ENCODE peak calls at places on chromosomes 7 and 10, in six cellular contexts. C, T, I, E, X and M are unnamed samples.

GRCh38 chr10:127524869-127525268 is 24.2 kb upstream of the NPS start:
- DNase-seq in E (no peak), X (peak; percentile 15), C (peak; percentile 48), T (no peak), I (no peak), M (no peak)

GRCh38 chr7:71735961-71736556 is 604.1 kb downstream of the GALNT17 start:
- DNase-seq in T (peak; percentile 44), I (peak; percentile 86), E (peak; percentile 63), X (peak; percentile 28), C (peak; percentile 66), M (peak; percentile 22)

GRCh38 chr7:157228864-157229422 is 90.2 kb downstream of the UBE3C start:
- DNase-seq in T (peak; percentile 31), E (peak; percentile 40), X (no peak), C (peak; percentile 45), I (peak; percentile 19), M (no peak)

GRCh38 chr7:143227806-143228205 is 6.0 kb downstream of the TAS2R40 start:
- DNase-seq in C (no peak), I (no peak), X (no peak), T (no peak), E (no peak), M (no peak)

GRCh38 chr7:3289996-3290395 is 11.1 kb upstream of the SDK1 start:
- DNase-seq in T (peak; percentile 56), C (no peak), E (peak; percentile 57), I (no peak), X (no peak), M (peak; percentile 85)

GRCh38 chr10:71596127-71596526 is 123.5 kb downstream of the C10orf105 start:
- DNase-seq in X (no peak), C (no peak), I (no peak), T (no peak), E (no peak), M (no peak)

GRCh38 chr10:98460837-98461499 is 14.2 kb upstream of the HPS1 start:
- DNase-seq in E (peak; percentile 93), X (peak; percentile 75), T (peak; percentile 96), C (peak; percentile 93), I (peak; percentile 92), M (peak; percentile 93)

GRCh38 chr7:130733866-130734524 is at the start of gene KLF14:
- DNase-seq in E (no peak), C (no peak), I (peak; percentile 35), X (peak; percentile 10), T (no peak), M (no peak)

GRCh38 chr7:75815381-75816046 is 1.9 kb upstream of the CCL24 start:
- DNase-seq in C (no peak), T (no peak), X (no peak), I (no peak), E (no peak), M (no peak)

GRCh38 chr10:77959384-77959783 is 32.8 kb upstream of the DLG5 start:
- DNase-seq in X (no peak), E (no peak), I (no peak), C (no peak), T (no peak), M (peak; percentile 38)

GRCh38 chr10:36345770-36346169 is 703.7 kb upstream of the FZD8 start:
- DNase-seq in X (no peak), C (peak; percentile 42), T (peak; percentile 52), E (peak; percentile 8), I (no peak), M (peak; percentile 25)

GRCh38 chr7:108314049-108314448 is 142.2 kb downstream of the NRCAM start:
- DNase-seq in T (no peak), C (no peak), X (no peak), I (no peak), E (no peak), M (no peak)

GRCh38 chr7:2670720-2671391 is 17.1 kb upstream of the AMZ1 start:
- DNase-seq in T (peak; percentile 51), X (peak; percentile 51), E (peak; percentile 53), I (peak; percentile 87), C (peak; percentile 69), M (no peak)

GRCh38 chr7:36079446-36080025 is 73.5 kb upstream of the EEPD1 start:
- DNase-seq in C (no peak), T (no peak), X (no peak), E (no peak), I (peak; percentile 34), M (peak; percentile 64)

GRCh38 chr10:129417882-129418281 is 49.2 kb upstream of the MGMT start:
- DNase-seq in T (no peak), I (no peak), E (peak; percentile 66), X (no peak), C (no peak), M (no peak)

GRCh38 chr10:24947304-24948097 is 4.9 kb downstream of the PRTFDC1 start:
- DNase-seq in C (peak; percentile 67), X (no peak), I (no peak), T (peak; percentile 73), E (peak; percentile 65), M (peak; percentile 68)

GRCh38 chr10:89090760-89091455 is 100.3 kb downstream of the FAS start:
- DNase-seq in E (peak; percentile 77), T (peak; percentile 36), I (no peak), X (no peak), C (no peak), M (peak; percentile 48)

GRCh38 chr10:49157229-49157628 is 23.4 kb upstream of the FAM170B start:
- DNase-seq in E (no peak), C (no peak), X (no peak), I (no peak), T (no peak), M (no peak)

GRCh38 chr7:129144834-129145668 is 544 bp downstream of the TSPAN33 start:
- DNase-seq in T (no peak), X (no peak), E (no peak), C (no peak), I (no peak), M (no peak)

GRCh38 chr10:21534611-21535493 is 820 bp downstream of the MLLT10 start:
- DNase-seq in X (no peak), T (peak; percentile 45), E (peak; percentile 54), C (peak; percentile 37), I (peak; percentile 83), M (no peak)

GRCh38 chr7:145692237-145692950 is 424.2 kb upstream of the CNTNAP2 start:
- DNase-seq in E (peak; percentile 23), I (peak; percentile 36), C (no peak), T (peak; percentile 1), X (no peak), M (no peak)

GRCh38 chr10:31083765-31084184 is 52.1 kb upstream of the ZNF438 start:
- DNase-seq in C (peak; percentile 74), E (peak; percentile 49), I (peak; percentile 42), X (peak; percentile 72), T (peak; percentile 39), M (peak; percentile 22)

GRCh38 chr7:107999814-108000560 is 3.0 kb downstream of the LAMB1 start:
- DNase-seq in X (no peak), C (no peak), I (no peak), E (no peak), T (peak; percentile 60), M (peak; percentile 84)

GRCh38 chr7:139051655-139052054 is 15.8 kb upstream of the ZC3HAV1L start:
- DNase-seq in E (no peak), T (no peak), X (no peak), C (no peak), I (no peak), M (no peak)

GRCh38 chr7:27245124-27245797 is 2.7 kb downstream of the EVX1 start:
- DNase-seq in X (no peak), C (no peak), T (no peak), E (no peak), I (no peak), M (no peak)

GRCh38 chr7:27244488-27245123 is 2.0 kb downstream of the EVX1 start:
- DNase-seq in X (no peak), C (no peak), T (no peak), I (no peak), E (no peak), M (no peak)

GRCh38 chr7:27247000-27247399 is 4.4 kb downstream of the EVX1 start:
- DNase-seq in X (no peak), C (no peak), I (no peak), E (no peak), T (no peak), M (no peak)

GRCh38 chr7:27247452-27248426 is 5.1 kb downstream of the EVX1 start:
- DNase-seq in C (no peak), X (no peak), I (no peak), T (no peak), E (no peak), M (no peak)

GRCh38 chr7:27245798-27246691 is 3.4 kb downstream of the EVX1 start:
- DNase-seq in I (no peak), T (no peak), E (no peak), C (no peak), X (no peak), M (no peak)
- H3K4me2 ChIP-seq in I (peak overlapping the region; percentile 96), T (no peak overlapping the region), E (no peak overlapping the region), C (no peak overlapping the region), X (no peak overlapping the region), M (no peak overlapping the region)

GRCh38 chr10:130720235-130720634 is 584.0 kb downstream of the GLRX3 start:
- DNase-seq in I (no peak), E (no peak), T (no peak), X (no peak), C (no peak), M (no peak)

GRCh38 chr10:130719447-130719752 is 583.2 kb downstream of the GLRX3 start:
- DNase-seq in C (no peak), E (no peak), T (no peak), I (no peak), X (no peak), M (no peak)

GRCh38 chr10:130715686-130716670 is 579.8 kb downstream of the GLRX3 start:
- DNase-seq in X (no peak), I (no peak), C (no peak), T (no peak), E (no peak), M (no peak)

GRCh38 chr10:130714700-130715467 is 578.7 kb downstream of the GLRX3 start:
- DNase-seq in C (no peak), E (no peak), I (no peak), X (no peak), T (no peak), M (no peak)

GRCh38 chr10:130717088-130717487 is 580.9 kb downstream of the GLRX3 start:
- DNase-seq in I (no peak), C (no peak), X (no peak), E (no peak), T (no peak), M (no peak)
- H3K4me2 ChIP-seq in I (no peak overlapping the region), C (no peak overlapping the region), X (no peak overlapping the region), E (no peak overlapping the region), T (no peak overlapping the region), M (no peak overlapping the region)

GRCh38 chr7:122304604-122304975 is at the start of gene FEZF1:
- DNase-seq in E (no peak), C (peak; percentile 57), T (no peak), I (peak; percentile 15), X (peak; percentile 53), M (no peak)
- H3K4me2 ChIP-seq in E (peak within 1 kb of the TSS; percentile 28), C (peak within 1 kb of the TSS; percentile 88), T (no peak within 1 kb of the TSS), I (peak within 1 kb of the TSS; percentile 79), X (peak within 1 kb of the TSS; percentile 91), M (peak within 1 kb of the TSS; percentile 70)

GRCh38 chr10:75207868-75208167 is 2.8 kb upstream of the VDAC2 start:
- DNase-seq in X (no peak), I (peak; percentile 35), C (no peak), E (no peak), T (no peak), M (no peak)
- H3K4me2 ChIP-seq in X (peak overlapping the region; percentile 33), I (no peak overlapping the region), C (peak overlapping the region; percentile 1), E (no peak overlapping the region), T (peak overlapping the region; percentile 8), M (peak overlapping the region; percentile 17)

DNA sequence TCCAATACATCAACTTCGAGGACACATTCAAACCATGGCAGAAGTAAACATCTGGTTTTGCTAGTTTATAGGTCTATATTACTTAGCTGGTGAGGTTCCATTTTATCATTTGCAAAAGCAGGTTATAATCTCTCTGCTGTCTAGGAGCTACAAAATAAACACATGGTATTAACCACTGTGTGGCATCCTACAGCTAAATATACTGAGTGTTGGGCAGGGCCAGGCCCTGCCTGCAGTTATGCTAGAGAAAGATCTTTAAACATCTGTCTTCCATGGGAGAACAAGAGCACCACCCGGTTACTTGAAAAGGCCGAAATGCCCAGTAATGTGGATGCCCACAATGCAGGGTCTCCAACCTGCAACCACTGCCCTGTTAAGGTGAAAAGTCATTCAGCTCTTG is 20.6 kb upstream of the FKBP9 start:
- DNase-seq in T (no peak), X (no peak), C (no peak), E (no peak), I (no peak), M (no peak)
- H3K4me2 ChIP-seq in T (peak overlapping the region; percentile 2), X (no peak overlapping the region), C (no peak overlapping the region), E (no peak overlapping the region), I (no peak overlapping the region), M (no peak overlapping the region)